ENCODE peak calls at places on chromosome 17, in four cellular contexts. R is transverse colon, T is AG09319, J is NCI-H1092 treated with DMSO at 0.1 percent for 48 hours. Q is an unnamed sample.

GRCh38 chr17:45042346-45043120 is 8.9 kb downstream of the DCAKD start:
- DNase-seq in R (no peak), T (no peak), J (no peak), Q (no peak)

GRCh38 chr17:80476877-80477646 is 655 bp upstream of the NPTX1 start:
- DNase-seq in R (no peak), T (no peak), J (peak), Q (no peak)

GRCh38 chr17:60139438-60140285 is 10.1 kb upstream of the CA4 start:
- DNase-seq in R (peak), T (no peak), J (no peak), Q (peak)

GRCh38 chr17:58383892-58384462 is 32.0 kb upstream of the SUPT4H1 start:
- DNase-seq in R (no peak), T (no peak), J (no peak), Q (no peak)

GRCh38 chr17:47736501-47737211 is 3.6 kb downstream of the TBX21 start:
- DNase-seq in R (no peak), T (no peak), J (no peak), Q (peak)

GRCh38 chr17:58452738-58453137 is 35.4 kb upstream of the RNF43 start:
- DNase-seq in R (no peak), T (no peak), J (no peak), Q (no peak)

GRCh38 chr17:40442392-40443195 is 656 bp upstream of the IGFBP4 start:
- DNase-seq in R (peak), T (no peak), J (no peak), Q (peak)

GRCh38 chr17:13541032-13541480 is 60.7 kb downstream of the HS3ST3A1 start:
- DNase-seq in R (no peak), T (peak), J (no peak), Q (no peak)

GRCh38 chr17:36934759-36935630 is 2.3 kb upstream of the LHX1 start:
- DNase-seq in R (no peak), T (no peak), J (no peak), Q (no peak)

GRCh38 chr17:40075216-40076100 is 12.7 kb downstream of the THRA start:
- DNase-seq in R (peak), T (no peak), J (peak), Q (peak)